ENCODE peak calls at places on chromosome 14, in seven cellular contexts. X is NCI-H146; N is HCT116; T is AG09309; I is HFF-Myc; Z is activated naive CD8-positive, alpha-beta T cell treated with anti-CD3 and anti-CD28 coated beads, Interleukin-2, amount 50 U/mL, for 24 hours; U is stimulated activated naive CD4-positive, alpha-beta T cell. R is an unnamed sample.

GRCh38 chr14:103385994-103386491 is 828 bp downstream of the MARK3 start:
- DNase-seq in N (no peak), Z (peak; percentile 49), T (no peak), I (no peak), X (peak; percentile 75), U (peak; percentile 45), R (no peak)

GRCh38 chr14:37985826-37986470 is 221.8 kb upstream of the SSTR1 start:
- DNase-seq in X (peak; percentile 29), Z (peak; percentile 42), T (peak; percentile 27), N (peak; percentile 41), U (peak; percentile 59), I (peak; percentile 46), R (no peak)

GRCh38 chr14:64510825-64511679 is 6.5 kb downstream of the ZBTB1 start:
- DNase-seq in U (peak; percentile 70), T (no peak), X (peak; percentile 55), Z (peak; percentile 65), N (peak; percentile 56), I (peak; percentile 63), R (no peak)

GRCh38 chr14:53638966-53639365 is 317.7 kb downstream of the BMP4 start:
- DNase-seq in X (no peak), T (no peak), U (no peak), Z (no peak), N (no peak), I (no peak), R (no peak)

GRCh38 chr14:91138511-91139359 is 24.9 kb downstream of the DGLUCY start:
- DNase-seq in I (no peak), T (no peak), X (peak; percentile 8), N (no peak), U (peak; percentile 36), Z (peak; percentile 62), R (no peak)

GRCh38 chr14:102853703-102854396 is 68.6 kb upstream of the AMN start:
- DNase-seq in T (no peak), U (no peak), N (no peak), Z (no peak), X (no peak), I (no peak), R (no peak)

GRCh38 chr14:81565441-81566290 is 32.0 kb upstream of the SEL1L start:
- DNase-seq in I (no peak), U (no peak), N (peak; percentile 8), X (peak; percentile 13), T (no peak), Z (peak; percentile 9), R (no peak)

GRCh38 chr14:95189400-95190162 is 32.3 kb upstream of the DICER1 start:
- DNase-seq in T (no peak), N (no peak), I (no peak), U (no peak), X (no peak), Z (no peak), R (no peak)

GRCh38 chr14:53391631-53392030 is 238.5 kb upstream of the DDHD1 start:
- DNase-seq in X (no peak), T (peak; percentile 78), Z (no peak), U (no peak), I (no peak), N (peak; percentile 88), R (peak; percentile 64)

GRCh38 chr14:20681348-20682126 is 2.8 kb upstream of the RNASE4 start:
- DNase-seq in X (peak; percentile 61), U (peak; percentile 91), Z (peak; percentile 84), T (peak; percentile 45), N (peak; percentile 83), I (peak; percentile 84), R (peak; percentile 63)